ENCODE peak calls at places on chromosomes 11 and 22, in nine cellular contexts. C is NCI-H460; Y is CD8-positive, alpha-beta T cell; F is activated T-cell treated with anti-CD3 and anti-CD28 coated beads, Interleukin-2, amount 50 U/mL, for 72 hours; P is lower leg skin; A is coronary artery; W is H7; N is activated naive CD4-positive, alpha-beta T cell treated with anti-CD3 and anti-CD28 coated beads for 36 hours; R is HCT116. K is an unnamed sample.

GRCh38 chr11:130882138-130882551 is 34.1 kb downstream of the SNX19 start:
- DNase-seq in C (no peak), Y (no peak), F (no peak), P (no peak), A (peak; percentile 84), W (no peak), N (no peak), R (no peak), K (no peak)

GRCh38 chr11:31340903-31341572 is 28.5 kb downstream of the DCDC1 start:
- DNase-seq in C (peak; percentile 6), Y (no peak), F (peak; percentile 7), P (no peak), A (no peak), W (peak; percentile 49), N (peak; percentile 15), R (peak; percentile 26), K (no peak)

GRCh38 chr11:18192988-18193387 is 20.4 kb downstream of the MRGPRX4 start:
- DNase-seq in C (no peak), Y (no peak), F (no peak), P (no peak), A (no peak), W (peak; percentile 76), N (peak; percentile 26), R (no peak), K (no peak)

GRCh38 chr11:14422052-14422813 is 63.2 kb upstream of the RRAS2 start:
- DNase-seq in C (peak; percentile 80), Y (no peak), F (no peak), P (peak; percentile 60), A (peak; percentile 89), W (peak; percentile 54), N (no peak), R (peak; percentile 45), K (peak; percentile 78)

GRCh38 chr22:17191163-17191562 is 28.1 kb downstream of the ADA2 start:
- DNase-seq in C (no peak), Y (no peak), F (no peak), P (no peak), A (no peak), W (no peak), N (no peak), R (no peak), K (no peak)

GRCh38 chr22:41380993-41381328 is 781 bp upstream of the TEF start:
- DNase-seq in C (peak; percentile 16), Y (no peak), F (no peak), P (peak; percentile 85), A (peak; percentile 95), W (no peak), N (no peak), R (peak; percentile 67), K (no peak)

GRCh38 chr11:83063073-83063754 is 8.5 kb downstream of the RAB30 start:
- DNase-seq in C (no peak), Y (no peak), F (no peak), P (no peak), A (no peak), W (no peak), N (no peak), R (no peak), K (no peak)

GRCh38 chr11:45859661-45860140 is 12.4 kb downstream of the CRY2 start:
- DNase-seq in C (no peak), Y (no peak), F (no peak), P (peak; percentile 90), A (peak; percentile 95), W (peak; percentile 87), N (no peak), R (no peak), K (peak; percentile 68)

GRCh38 chr11:95337175-95337957 is 106.4 kb upstream of the SESN3 start:
- DNase-seq in C (no peak), Y (peak; percentile 1), F (peak; percentile 49), P (no peak), A (no peak), W (peak; percentile 8), N (peak; percentile 69), R (no peak), K (peak; percentile 87)

GRCh38 chr11:7046474-7046873 is 26.2 kb downstream of the NLRP14 start:
- DNase-seq in C (no peak), Y (no peak), F (no peak), P (no peak), A (no peak), W (no peak), N (no peak), R (no peak), K (no peak)

GRCh38 chr22:48740086-48740730 is 1087.5 kb downstream of the BRD1 start:
- DNase-seq in C (no peak), Y (no peak), F (no peak), P (no peak), A (no peak), W (no peak), N (no peak), R (no peak), K (no peak)

GRCh38 chr22:27952091-27952490 is 33.0 kb upstream of the PITPNB start:
- DNase-seq in C (no peak), Y (no peak), F (no peak), P (no peak), A (no peak), W (no peak), N (no peak), R (no peak), K (no peak)

GRCh38 chr11:104700609-104701008 is 197.7 kb downstream of the CASP12 start:
- DNase-seq in C (no peak), Y (no peak), F (no peak), P (no peak), A (no peak), W (no peak), N (no peak), R (no peak), K (no peak)

GRCh38 chr11:10693509-10694071 is at the start of gene IRAG1:
- DNase-seq in C (no peak), Y (no peak), F (no peak), P (peak; percentile 18), A (peak; percentile 91), W (peak; percentile 72), N (no peak), R (no peak), K (no peak)

GRCh38 chr11:124123587-124123986 is 8.3 kb downstream of the VWA5A start:
- DNase-seq in C (no peak), Y (no peak), F (no peak), P (no peak), A (no peak), W (peak; percentile 67), N (no peak), R (no peak), K (no peak)

GRCh38 chr22:30078320-30079311 is 1.6 kb upstream of the HORMAD2 start:
- DNase-seq in C (no peak), Y (no peak), F (no peak), P (no peak), A (no peak), W (peak; percentile 48), N (peak; percentile 46), R (no peak), K (peak; percentile 5)

GRCh38 chr22:50710221-50710620 is 27.8 kb upstream of the ACR start:
- DNase-seq in C (no peak), Y (no peak), F (no peak), P (no peak), A (no peak), W (no peak), N (no peak), R (no peak), K (no peak)

K was measured in DMS 273 treated with DMSO at 0.1 percent for 48 hours.